ENCODE peak calls at places on chromosomes 11 and 22, in six cellular contexts. B is stimulated activated CD8-positive, alpha-beta memory T cell treated with anti-CD3 and anti-CD28 coated beads, Interleukin-12 subunit alpha, Interleukin-12 subunit beta, amount 100 ng/mL, for 4 hours; C is activated CD4-positive, alpha-beta T cell treated with anti-CD3 and anti-CD28 coated beads for 48 hours; I is amniotic epithelial cell; N is activated T-cell treated with anti-CD3 and anti-CD28 coated beads for 24 hours; S is transverse colon. R is an unnamed sample.

GRCh38 chr22:27113211-27114030 is 456.0 kb downstream of the MIAT start:
- DNase-seq in B (no peak), C (peak), I (peak), N (no peak), S (peak), R (no peak)

GRCh38 chr22:19479358-19480172 is at the start of gene CDC45:
- DNase-seq in B (peak), C (peak), I (peak), N (peak), S (peak), R (peak)

GRCh38 chr22:43440103-43440387 is 28.2 kb downstream of the MPPED1 start:
- DNase-seq in B (no peak), C (no peak), I (no peak), N (no peak), S (no peak), R (no peak)

GRCh38 chr11:29093416-29093815 is 923.4 kb downstream of the KCNA4 start:
- DNase-seq in B (no peak), C (no peak), I (peak), N (no peak), S (no peak), R (no peak)

GRCh38 chr11:27215471-27216267 is 147.3 kb downstream of the CCDC34 start:
- DNase-seq in B (no peak), C (no peak), I (no peak), N (no peak), S (no peak), R (no peak)

GRCh38 chr11:132718711-132719641 is 813.3 kb downstream of the OPCML start:
- DNase-seq in B (no peak), C (peak), I (no peak), N (peak), S (peak), R (no peak)

GRCh38 chr11:65210748-65211147 is 29.0 kb downstream of the CAPN1 start:
- DNase-seq in B (no peak), C (no peak), I (no peak), N (no peak), S (no peak), R (no peak)

GRCh38 chr11:64872790-64873488 is 5.5 kb downstream of the EHD1 start:
- DNase-seq in B (no peak), C (no peak), I (no peak), N (no peak), S (peak), R (no peak)